ENCODE peak calls at places on chromosomes 7 and 10, in five cellular contexts. One of them, this sample, is unnamed.

GRCh38 chr7:12770227-12770975 is 83.0 kb downstream of the ARL4A start:
- DNase-seq in activated CD8-positive, alpha-beta memory T cell treated with anti-CD3 and anti-CD28 coated beads for 1 hour: no peak
- DNase-seq in stomach: peak
- DNase-seq in NCI-H460: no peak
- DNase-seq in stimulated activated CD4-positive, alpha-beta T cell treated with anti-CD3 and anti-CD28 coated beads, Interleukin-15, amount 100 ng/mL, for 1 hour: no peak
- DNase-seq in this sample: no peak

GRCh38 chr7:129561677-129562424 is 49.7 kb upstream of the NRF1 start:
- DNase-seq in activated CD8-positive, alpha-beta memory T cell treated with anti-CD3 and anti-CD28 coated beads for 1 hour: no peak
- DNase-seq in stomach: no peak
- DNase-seq in NCI-H460: no peak
- DNase-seq in stimulated activated CD4-positive, alpha-beta T cell treated with anti-CD3 and anti-CD28 coated beads, Interleukin-15, amount 100 ng/mL, for 1 hour: no peak
- DNase-seq in this sample: no peak

GRCh38 chr7:28296571-28297483 is 115.5 kb upstream of the CREB5 start:
- DNase-seq in activated CD8-positive, alpha-beta memory T cell treated with anti-CD3 and anti-CD28 coated beads for 1 hour: no peak
- DNase-seq in stomach: no peak
- DNase-seq in NCI-H460: no peak
- DNase-seq in stimulated activated CD4-positive, alpha-beta T cell treated with anti-CD3 and anti-CD28 coated beads, Interleukin-15, amount 100 ng/mL, for 1 hour: peak
- DNase-seq in this sample: no peak

GRCh38 chr7:39341083-39341482 is 225.1 kb upstream of the YAE1 start:
- DNase-seq in activated CD8-positive, alpha-beta memory T cell treated with anti-CD3 and anti-CD28 coated beads for 1 hour: no peak
- DNase-seq in stomach: no peak
- DNase-seq in NCI-H460: no peak
- DNase-seq in stimulated activated CD4-positive, alpha-beta T cell treated with anti-CD3 and anti-CD28 coated beads, Interleukin-15, amount 100 ng/mL, for 1 hour: no peak
- DNase-seq in this sample: no peak

GRCh38 chr10:79155301-79156081 is 86.7 kb downstream of the ZMIZ1 start:
- DNase-seq in activated CD8-positive, alpha-beta memory T cell treated with anti-CD3 and anti-CD28 coated beads for 1 hour: no peak
- DNase-seq in stomach: no peak
- DNase-seq in NCI-H460: no peak
- DNase-seq in stimulated activated CD4-positive, alpha-beta T cell treated with anti-CD3 and anti-CD28 coated beads, Interleukin-15, amount 100 ng/mL, for 1 hour: no peak
- DNase-seq in this sample: no peak

GRCh38 chr10:6406220-6407033 is 173.6 kb downstream of the PRKCQ start:
- DNase-seq in activated CD8-positive, alpha-beta memory T cell treated with anti-CD3 and anti-CD28 coated beads for 1 hour: no peak
- DNase-seq in stomach: no peak
- DNase-seq in NCI-H460: peak
- DNase-seq in stimulated activated CD4-positive, alpha-beta T cell treated with anti-CD3 and anti-CD28 coated beads, Interleukin-15, amount 100 ng/mL, for 1 hour: no peak
- DNase-seq in this sample: no peak

GRCh38 chr10:104580321-104580720 is 60.8 kb upstream of the SORCS3 start:
- DNase-seq in activated CD8-positive, alpha-beta memory T cell treated with anti-CD3 and anti-CD28 coated beads for 1 hour: no peak
- DNase-seq in stomach: no peak
- DNase-seq in NCI-H460: peak
- DNase-seq in stimulated activated CD4-positive, alpha-beta T cell treated with anti-CD3 and anti-CD28 coated beads, Interleukin-15, amount 100 ng/mL, for 1 hour: no peak
- DNase-seq in this sample: no peak

GRCh38 chr7:135775230-135775629 is 26.6 kb upstream of the FAM180A start:
- DNase-seq in activated CD8-positive, alpha-beta memory T cell treated with anti-CD3 and anti-CD28 coated beads for 1 hour: no peak
- DNase-seq in stomach: no peak
- DNase-seq in NCI-H460: no peak
- DNase-seq in stimulated activated CD4-positive, alpha-beta T cell treated with anti-CD3 and anti-CD28 coated beads, Interleukin-15, amount 100 ng/mL, for 1 hour: no peak
- DNase-seq in this sample: no peak

GRCh38 chr10:481636-482035 is 207.8 kb downstream of the DIP2C start:
- DNase-seq in activated CD8-positive, alpha-beta memory T cell treated with anti-CD3 and anti-CD28 coated beads for 1 hour: no peak
- DNase-seq in stomach: no peak
- DNase-seq in NCI-H460: no peak
- DNase-seq in stimulated activated CD4-positive, alpha-beta T cell treated with anti-CD3 and anti-CD28 coated beads, Interleukin-15, amount 100 ng/mL, for 1 hour: no peak
- DNase-seq in this sample: no peak

GRCh38 chr7:234712-235553 is 42.6 kb downstream of the FAM20C start:
- DNase-seq in activated CD8-positive, alpha-beta memory T cell treated with anti-CD3 and anti-CD28 coated beads for 1 hour: no peak
- DNase-seq in stomach: peak
- DNase-seq in NCI-H460: peak
- DNase-seq in stimulated activated CD4-positive, alpha-beta T cell treated with anti-CD3 and anti-CD28 coated beads, Interleukin-15, amount 100 ng/mL, for 1 hour: no peak
- DNase-seq in this sample: no peak

GRCh38 chr10:14299516-14299915 is 31.2 kb downstream of the FRMD4A start:
- DNase-seq in activated CD8-positive, alpha-beta memory T cell treated with anti-CD3 and anti-CD28 coated beads for 1 hour: no peak
- DNase-seq in stomach: no peak
- DNase-seq in NCI-H460: no peak
- DNase-seq in stimulated activated CD4-positive, alpha-beta T cell treated with anti-CD3 and anti-CD28 coated beads, Interleukin-15, amount 100 ng/mL, for 1 hour: no peak
- DNase-seq in this sample: no peak

GRCh38 chr7:96299496-96299895 is 22.4 kb downstream of the SLC25A13 start:
- DNase-seq in activated CD8-positive, alpha-beta memory T cell treated with anti-CD3 and anti-CD28 coated beads for 1 hour: no peak
- DNase-seq in stomach: no peak
- DNase-seq in NCI-H460: no peak
- DNase-seq in stimulated activated CD4-positive, alpha-beta T cell treated with anti-CD3 and anti-CD28 coated beads, Interleukin-15, amount 100 ng/mL, for 1 hour: no peak
- DNase-seq in this sample: no peak

GRCh38 chr10:21912583-21912982 is 90.9 kb downstream of the DNAJC1 start:
- DNase-seq in activated CD8-positive, alpha-beta memory T cell treated with anti-CD3 and anti-CD28 coated beads for 1 hour: no peak
- DNase-seq in stomach: no peak
- DNase-seq in NCI-H460: no peak
- DNase-seq in stimulated activated CD4-positive, alpha-beta T cell treated with anti-CD3 and anti-CD28 coated beads, Interleukin-15, amount 100 ng/mL, for 1 hour: no peak
- DNase-seq in this sample: no peak

GRCh38 chr10:112261281-112261822 is 21.8 kb upstream of the TECTB start:
- DNase-seq in activated CD8-positive, alpha-beta memory T cell treated with anti-CD3 and anti-CD28 coated beads for 1 hour: no peak
- DNase-seq in stomach: no peak
- DNase-seq in NCI-H460: no peak
- DNase-seq in stimulated activated CD4-positive, alpha-beta T cell treated with anti-CD3 and anti-CD28 coated beads, Interleukin-15, amount 100 ng/mL, for 1 hour: no peak
- DNase-seq in this sample: no peak

This sample was measured in Panc1.